ENCODE peak calls at places on chromosome 9, in five cellular contexts. K, B, O, L and G are unnamed samples.

GRCh38 chr9:128369024-128369706 is 2.0 kb upstream of the URM1 start:
- DNase-seq in K (no peak), B (no peak), O (no peak), L (no peak), G (no peak)

GRCh38 chr9:16806674-16807073 is 63.8 kb downstream of the BNC2 start:
- DNase-seq in K (no peak), B (no peak), O (no peak), L (no peak), G (no peak)

GRCh38 chr9:130993303-130994030 is 15.5 kb upstream of the LAMC3 start:
- DNase-seq in K (no peak), B (no peak), O (no peak), L (no peak), G (no peak)

GRCh38 chr9:126147186-126147585 is 179.4 kb upstream of the MVB12B start:
- DNase-seq in K (no peak), B (no peak), O (no peak), L (no peak), G (no peak)

GRCh38 chr9:110251212-110251611 is 5.1 kb downstream of the TXN start:
- DNase-seq in K (no peak), B (no peak), O (no peak), L (no peak), G (peak)

GRCh38 chr9:89505795-89506385 is 8.0 kb upstream of the SEMA4D start:
- DNase-seq in K (no peak), B (no peak), O (no peak), L (no peak), G (no peak)

GRCh38 chr9:135310134-135310533 is 169.4 kb upstream of the PPP1R26 start:
- DNase-seq in K (no peak), B (no peak), O (no peak), L (no peak), G (no peak)

GRCh38 chr9:8428389-8428788 is 628.8 kb upstream of the DMAC1 start:
- DNase-seq in K (no peak), B (no peak), O (no peak), L (no peak), G (no peak)

GRCh38 chr9:73118898-73119554 is 32.6 kb upstream of the ANXA1 start:
- DNase-seq in K (no peak), B (peak), O (no peak), L (peak), G (peak)

GRCh38 chr9:6495484-6495883 is 82.5 kb downstream of the UHRF2 start:
- DNase-seq in K (no peak), B (no peak), O (no peak), L (peak), G (peak)

GRCh38 chr9:529721-530120 is 311.8 kb upstream of the DMRT1 start:
- DNase-seq in K (no peak), B (no peak), O (no peak), L (peak), G (no peak)

GRCh38 chr9:89376741-89377140 is 58.4 kb downstream of the SECISBP2 start:
- DNase-seq in K (no peak), B (no peak), O (no peak), L (no peak), G (no peak)

GRCh38 chr9:8579661-8580060 is 780.1 kb upstream of the DMAC1 start:
- DNase-seq in K (no peak), B (peak), O (no peak), L (peak), G (peak)

GRCh38 chr9:37989632-37990155 is 79.3 kb downstream of the SHB start:
- DNase-seq in K (no peak), B (no peak), O (no peak), L (no peak), G (no peak)

GRCh38 chr9:19999491-20000057 is 210.7 kb upstream of the SLC24A2 start:
- DNase-seq in K (no peak), B (peak), O (no peak), L (peak), G (peak)

GRCh38 chr9:94864862-94865435 is 138.4 kb downstream of the AOPEP start:
- DNase-seq in K (no peak), B (no peak), O (no peak), L (no peak), G (no peak)

GRCh38 chr9:131734165-131734610 is 5.7 kb downstream of the RAPGEF1 start:
- DNase-seq in K (peak), B (no peak), O (peak), L (no peak), G (peak)

GRCh38 chr9:88980732-88981336 is 10.4 kb upstream of the S1PR3 start:
- DNase-seq in K (no peak), B (peak), O (no peak), L (no peak), G (no peak)

GRCh38 chr9:99105152-99106043 is 485 bp downstream of the TGFBR1 start:
- DNase-seq in K (peak), B (peak), O (peak), L (peak), G (peak)

GRCh38 chr9:36924071-36924470 is 110.0 kb downstream of the PAX5 start:
- DNase-seq in K (no peak), B (peak), O (no peak), L (peak), G (no peak)

GRCh38 chr9:16460711-16461110 is 409.8 kb downstream of the BNC2 start:
- DNase-seq in K (no peak), B (no peak), O (no peak), L (no peak), G (no peak)

GRCh38 chr9:90915693-90916092 is 114.1 kb downstream of the SYK start:
- DNase-seq in K (no peak), B (peak), O (peak), L (peak), G (peak)

GRCh38 chr9:134294228-134295071 is 31.8 kb upstream of the RXRA start:
- DNase-seq in K (no peak), B (peak), O (no peak), L (no peak), G (no peak)

GRCh38 chr9:135010921-135011320 is 76.5 kb upstream of the OLFM1 start:
- DNase-seq in K (no peak), B (no peak), O (peak), L (no peak), G (no peak)

GRCh38 chr9:101601904-101602765 is 7.4 kb upstream of the PPP3R2 start:
- DNase-seq in K (no peak), B (peak), O (no peak), L (peak), G (peak)

GRCh38 chr9:133472753-133473378 is 6.0 kb downstream of the SLC2A6 start:
- DNase-seq in K (no peak), B (no peak), O (no peak), L (no peak), G (no peak)

GRCh38 chr9:74521009-74521408 is 23.9 kb downstream of the RORB start:
- DNase-seq in K (no peak), B (peak), O (no peak), L (no peak), G (no peak)

GRCh38 chr9:72254881-72255545 is 105.8 kb downstream of the GDA start:
- DNase-seq in K (no peak), B (peak), O (no peak), L (no peak), G (no peak)

GRCh38 chr9:120350596-120350995 is 229.4 kb downstream of the CDK5RAP2 start:
- DNase-seq in K (no peak), B (no peak), O (no peak), L (no peak), G (no peak)

GRCh38 chr9:80649001-80649420 is 1040.3 kb downstream of the TLE1 start:
- DNase-seq in K (no peak), B (peak), O (no peak), L (peak), G (no peak)

GRCh38 chr9:134174073-134174449 is 9.7 kb upstream of the RNU6ATAC start:
- DNase-seq in K (no peak), B (no peak), O (no peak), L (no peak), G (no peak)

DNA sequence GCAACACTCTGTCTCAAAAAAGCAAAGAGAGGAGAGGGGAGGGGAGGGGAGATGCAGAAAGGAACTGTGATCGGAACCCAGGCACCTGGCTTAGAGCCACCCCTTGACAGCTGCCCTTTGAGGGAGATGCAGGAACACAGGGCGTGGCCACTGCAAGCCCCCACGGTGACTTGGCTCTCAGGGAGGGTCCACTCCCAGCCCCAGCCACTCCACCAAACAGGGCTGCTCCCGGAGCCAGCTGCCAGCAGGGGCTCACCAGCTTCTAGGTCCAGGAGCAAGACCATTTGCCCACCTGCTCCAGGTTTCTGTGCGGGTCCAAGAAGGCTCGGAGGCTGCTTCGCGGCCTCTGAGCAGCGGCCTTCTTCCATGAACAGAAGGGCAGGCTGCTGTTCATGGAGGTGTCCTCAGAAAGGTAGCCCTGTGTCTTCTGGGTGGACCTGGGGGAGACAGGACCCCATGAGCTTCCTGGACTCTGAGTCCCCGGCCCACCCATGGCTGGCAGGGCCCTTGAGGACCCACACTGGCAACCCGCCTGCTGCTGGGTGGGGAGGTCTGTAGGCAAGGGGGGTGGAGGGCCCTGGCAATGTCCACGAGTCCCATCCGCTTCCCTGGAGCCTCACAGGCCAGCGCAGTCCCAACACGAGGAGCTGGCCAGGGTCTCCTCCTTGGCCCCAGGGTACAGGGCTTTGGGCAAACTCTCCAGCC is 7.9 kb downstream of the C9orf50 start:
- DNase-seq in K (no peak), B (no peak), O (no peak), L (no peak), G (no peak)
- H3K4me3 ChIP-seq in K (no peak), B (no peak), O (no peak), L (no peak), G (no peak)

GRCh38 chr9:98101416-98101815 is 17.6 kb downstream of the TRIM14 start:
- DNase-seq in K (no peak), B (no peak), O (no peak), L (no peak), G (no peak)
- H3K4me3 ChIP-seq in K (peak), B (no peak), O (no peak), L (no peak), G (no peak)

GRCh38 chr9:138120511-138121437 is 243.2 kb downstream of the CACNA1B start:
- DNase-seq in K (no peak), B (no peak), O (no peak), L (no peak), G (no peak)

GRCh38 chr9:138121438-138122050 is 244.0 kb downstream of the CACNA1B start:
- DNase-seq in K (no peak), B (no peak), O (no peak), L (no peak), G (no peak)

GRCh38 chr9:138123086-138123485 is 245.5 kb downstream of the CACNA1B start:
- DNase-seq in K (no peak), B (no peak), O (no peak), L (no peak), G (no peak)

GRCh38 chr9:138122676-138123075 is 245.1 kb downstream of the CACNA1B start:
- DNase-seq in K (no peak), B (no peak), O (no peak), L (no peak), G (no peak)

GRCh38 chr9:138122201-138122600 is 244.6 kb downstream of the CACNA1B start:
- DNase-seq in K (no peak), B (no peak), O (no peak), L (no peak), G (no peak)
- H3K4me3 ChIP-seq in K (no peak), B (no peak), O (no peak), L (no peak), G (no peak)

GRCh38 chr9:87276851-87277251 is 220.8 kb upstream of the DAPK1 start:
- DNase-seq in K (no peak), B (peak), O (no peak), L (peak), G (peak)
- H3K4me3 ChIP-seq in K (no peak), B (no peak), O (no peak), L (no peak), G (no peak)